ENCODE peak calls at places on chromosome 16, in six cellular contexts. Z is nephron progenitor cell, Y is AG09309, G is activated B cell treated with CpG ODN at 0.5 μM for 24 hours, F is cardiac muscle cell, T is K562. P is an unnamed sample.

GRCh38 chr16:71205482-71206131 is 24.9 kb downstream of the HYDIN start:
- DNase-seq in Z (no peak), Y (no peak), G (no peak), F (no peak), T (no peak), P (no peak)

GRCh38 chr16:29663829-29664132 is 734 bp downstream of the SPN start:
- DNase-seq in Z (no peak), Y (no peak), G (no peak), F (no peak), T (no peak), P (no peak)

GRCh38 chr16:8905168-8905762 is 23.1 kb downstream of the LITAFD start:
- DNase-seq in Z (no peak), Y (no peak), G (no peak), F (peak; percentile 37), T (peak; percentile 42), P (no peak)

GRCh38 chr16:65121870-65122723 is at the start of gene CDH11:
- DNase-seq in Z (peak; percentile 84), Y (peak; percentile 70), G (no peak), F (peak; percentile 83), T (no peak), P (peak; percentile 30)

GRCh38 chr16:71360378-71360777 is 1.9 kb downstream of the CALB2 start:
- DNase-seq in Z (no peak), Y (peak; percentile 85), G (no peak), F (no peak), T (peak; percentile 21), P (no peak)

GRCh38 chr16:78529881-78530280 is 430.4 kb downstream of the WWOX start:
- DNase-seq in Z (no peak), Y (no peak), G (no peak), F (no peak), T (no peak), P (no peak)

GRCh38 chr16:22317001-22317530 is 19.9 kb downstream of the POLR3E start:
- DNase-seq in Z (no peak), Y (no peak), G (no peak), F (no peak), T (no peak), P (no peak)

GRCh38 chr16:57893559-57894389 is 77.2 kb downstream of the CNGB1 start:
- DNase-seq in Z (no peak), Y (peak; percentile 60), G (no peak), F (no peak), T (no peak), P (no peak)

GRCh38 chr16:52545544-52546262 is 1.2 kb downstream of the TOX3 start:
- DNase-seq in Z (peak; percentile 50), Y (no peak), G (no peak), F (peak; percentile 21), T (no peak), P (peak; percentile 36)

GRCh38 chr16:16857603-16858283 is 478.8 kb downstream of the NPIPA7 start:
- DNase-seq in Z (no peak), Y (no peak), G (no peak), F (no peak), T (no peak), P (no peak)

GRCh38 chr16:22296225-22297113 is 740 bp upstream of the POLR3E start:
- DNase-seq in Z (peak; percentile 22), Y (no peak), G (no peak), F (no peak), T (peak; percentile 34), P (no peak)

GRCh38 chr16:8808009-8808408 is 10.4 kb downstream of the PMM2 start:
- DNase-seq in Z (no peak), Y (no peak), G (no peak), F (no peak), T (no peak), P (no peak)

GRCh38 chr16:86823125-86823524 is 244.8 kb downstream of the FOXL1 start:
- DNase-seq in Z (no peak), Y (no peak), G (no peak), F (no peak), T (no peak), P (no peak)

GRCh38 chr16:86816930-86817625 is 238.7 kb downstream of the FOXL1 start:
- DNase-seq in Z (no peak), Y (no peak), G (no peak), F (no peak), T (no peak), P (no peak)

GRCh38 chr16:86818701-86819522 is 240.6 kb downstream of the FOXL1 start:
- DNase-seq in Z (no peak), Y (no peak), G (no peak), F (no peak), T (peak; percentile 25), P (no peak)

GRCh38 chr16:86821933-86822332 is 243.6 kb downstream of the FOXL1 start:
- DNase-seq in Z (no peak), Y (no peak), G (no peak), F (no peak), T (no peak), P (no peak)

GRCh38 chr16:86819523-86819887 is 241.2 kb downstream of the FOXL1 start:
- DNase-seq in Z (no peak), Y (no peak), G (no peak), F (no peak), T (no peak), P (no peak)
- TF ChIP-seq CTCF in Z (no peak), Y (peak; percentile 38), G (no peak), F (peak; percentile 25), T (no peak), P (no peak)

GRCh38 chr16:82641336-82641984 is 14.7 kb downstream of the CDH13 start:
- DNase-seq in Z (no peak), Y (no peak), G (no peak), F (no peak), T (no peak), P (no peak)
- TF ChIP-seq CTCF in Z (peak; percentile 16), Y (peak; percentile 54), G (no peak), F (peak; percentile 56), T (no peak), P (no peak)

GRCh38 chr16:1678500-1679098 is 520 bp downstream of the JPT2 start:
- DNase-seq in Z (no peak), Y (no peak), G (peak; percentile 50), F (peak; percentile 40), T (peak; percentile 37), P (peak; percentile 12)
- TF ChIP-seq CTCF in Z (no peak), Y (no peak), G (no peak), F (no peak), T (no peak), P (no peak)

DNA sequence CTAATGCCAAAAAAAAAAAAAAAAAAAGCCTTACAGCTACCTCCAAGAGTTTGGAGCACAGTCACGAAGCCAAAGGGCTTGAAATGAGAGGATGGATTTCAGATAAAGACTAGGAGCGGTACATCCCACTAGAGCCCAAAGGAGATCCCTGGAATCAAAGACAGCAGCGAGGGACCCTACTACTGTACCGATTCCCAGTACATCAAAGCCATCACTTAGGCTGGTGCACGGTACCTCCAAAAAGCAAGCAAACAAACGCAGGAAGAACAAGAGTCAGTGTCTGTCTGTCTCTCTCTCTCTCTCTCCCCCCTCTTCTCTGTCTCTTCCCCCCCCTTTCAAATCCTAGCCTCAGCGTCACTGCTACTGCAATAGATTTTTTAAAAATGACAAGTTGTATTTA is 12.3 kb upstream of the ZFHX3 start:
- DNase-seq in Z (no peak), Y (no peak), G (no peak), F (no peak), T (no peak), P (no peak)
- TF ChIP-seq CTCF in Z (no peak), Y (no peak), G (no peak), F (no peak), T (no peak), P (no peak)

DNA sequence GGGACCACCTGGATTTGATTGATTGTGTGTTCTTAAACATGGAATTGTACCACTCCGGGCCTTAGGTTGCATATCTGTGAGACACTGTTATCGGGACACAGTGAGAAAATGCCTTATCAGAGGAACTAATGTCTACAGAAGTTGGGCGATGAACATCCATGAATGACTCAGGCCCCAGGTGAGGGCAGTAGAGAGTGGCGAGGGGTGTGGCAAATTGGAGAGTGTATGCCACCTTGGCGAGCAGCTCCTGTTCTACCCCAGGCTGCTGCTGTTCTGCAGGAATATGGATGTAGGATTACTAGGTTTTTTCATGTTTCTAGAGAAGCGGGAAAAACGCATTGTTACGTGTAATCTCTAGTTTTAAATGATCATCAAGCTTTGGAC is 38.8 kb downstream of the CLEC16A start:
- DNase-seq in Z (no peak), Y (no peak), G (no peak), F (no peak), T (no peak), P (no peak)
- TF ChIP-seq CTCF in Z (no peak), Y (no peak), G (no peak), F (no peak), T (no peak), P (no peak)

GRCh38 chr16:4379001-4379688 is 7.5 kb downstream of the VASN start:
- DNase-seq in Z (no peak), Y (no peak), G (no peak), F (no peak), T (no peak), P (no peak)

GRCh38 chr16:4380131-4381063 is 8.7 kb downstream of the VASN start:
- DNase-seq in Z (peak; percentile 57), Y (no peak), G (no peak), F (no peak), T (no peak), P (no peak)

GRCh38 chr16:4381935-4382794 is 10.5 kb downstream of the VASN start:
- DNase-seq in Z (peak; percentile 2), Y (no peak), G (no peak), F (no peak), T (no peak), P (no peak)

GRCh38 chr16:4382795-4383357 is 11.2 kb downstream of the VASN start:
- DNase-seq in Z (peak; percentile 2), Y (no peak), G (no peak), F (no peak), T (no peak), P (no peak)

DNA sequence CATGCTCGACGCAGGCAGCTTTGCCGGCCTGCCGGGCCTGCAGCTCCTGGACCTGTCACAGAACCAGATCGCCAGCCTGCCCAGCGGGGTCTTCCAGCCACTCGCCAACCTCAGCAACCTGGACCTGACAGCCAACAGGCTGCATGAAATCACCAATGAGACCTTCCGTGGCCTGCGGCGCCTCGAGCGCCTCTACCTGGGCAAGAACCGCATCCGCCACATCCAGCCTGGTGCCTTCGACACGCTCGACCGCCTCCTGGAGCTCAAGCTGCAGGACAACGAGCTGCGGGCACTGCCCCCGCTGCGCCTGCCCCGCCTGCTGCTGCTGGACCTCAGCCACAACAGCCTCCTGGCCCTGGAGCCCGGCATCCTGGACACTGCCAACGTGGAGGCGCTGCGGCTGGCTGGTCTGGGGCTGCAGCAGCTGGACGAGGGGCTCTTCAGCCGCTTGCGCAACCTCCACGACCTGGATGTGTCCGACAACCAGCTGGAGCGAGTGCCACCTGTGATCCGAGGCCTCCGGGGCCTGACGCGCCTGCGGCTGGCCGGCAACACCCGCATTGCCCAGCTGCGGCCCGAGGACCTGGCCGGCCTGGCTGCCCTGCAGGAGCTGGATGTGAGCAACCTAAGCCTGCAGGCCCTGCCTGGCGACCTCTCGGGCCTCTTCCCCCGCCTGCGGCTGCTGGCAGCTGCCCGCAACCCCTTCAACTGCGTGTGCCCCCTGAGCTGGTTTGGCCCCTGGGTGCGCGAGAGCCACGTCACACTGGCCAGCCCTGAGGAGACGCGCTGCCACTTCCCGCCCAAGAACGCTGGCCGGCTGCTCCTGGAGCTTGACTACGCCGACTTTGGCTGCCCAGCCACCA is 9.7 kb downstream of the VASN start:
- DNase-seq in Z (no peak), Y (no peak), G (no peak), F (no peak), T (no peak), P (no peak)
- TF ChIP-seq CTCF in Z (no peak), Y (no peak), G (no peak), F (no peak), T (no peak), P (no peak)

GRCh38 chr16:26453215-26453614 is 613.5 kb upstream of the C16orf82 start:
- DNase-seq in Z (no peak), Y (no peak), G (no peak), F (no peak), T (no peak), P (no peak)
- TF ChIP-seq CTCF in Z (no peak), Y (no peak), G (no peak), F (no peak), T (no peak), P (peak; percentile 41)